ENCODE peak calls at places on chromosomes 11 and 22, in seven cellular contexts. A is HFF-Myc, X is IMR-90, Y is PC-3, V is fibroblast of villous mesenchyme, W is B cell, D is endothelial cell. T is an unnamed sample.

GRCh38 chr11:79253280-79253679 is 187.6 kb downstream of the TENM4 start:
- DNase-seq in D (no peak), A (no peak), W (no peak), V (no peak), Y (no peak), X (no peak), T (no peak)

GRCh38 chr11:120224872-120225371 is 14.1 kb downstream of the OAF start:
- DNase-seq in A (no peak), D (no peak), Y (no peak), V (no peak), X (no peak), W (no peak), T (no peak)

GRCh38 chr11:77184136-77184860 is 56.3 kb downstream of the MYO7A start:
- DNase-seq in Y (no peak), X (no peak), W (no peak), D (no peak), V (no peak), A (no peak), T (no peak)

GRCh38 chr11:121476379-121477032 is 23.7 kb upstream of the SORL1-AS1 start:
- DNase-seq in W (no peak), A (no peak), D (no peak), X (no peak), Y (peak), V (no peak), T (no peak)

GRCh38 chr22:25375683-25376082 is 156.2 kb downstream of the CRYBB2 start:
- DNase-seq in Y (no peak), W (no peak), V (no peak), X (no peak), A (no peak), D (peak), T (no peak)

GRCh38 chr11:84163115-84163514 is 876.9 kb upstream of the CCDC90B start:
- DNase-seq in W (no peak), Y (no peak), V (no peak), A (no peak), X (no peak), D (no peak), T (no peak)

GRCh38 chr22:33756508-33756949 is 163.7 kb downstream of the LARGE1 start:
- DNase-seq in Y (no peak), V (no peak), A (no peak), X (no peak), D (no peak), W (no peak), T (no peak)

GRCh38 chr22:47351836-47352579 is 589.6 kb downstream of the TBC1D22A start:
- DNase-seq in V (no peak), W (no peak), D (no peak), X (no peak), A (no peak), Y (no peak), T (no peak)

GRCh38 chr22:31162015-31162765 is 2.2 kb downstream of the RNF185 start:
- DNase-seq in A (no peak), X (no peak), V (no peak), D (no peak), W (no peak), Y (no peak), T (peak)
- TF ChIP-seq CTCF in A (no peak), X (no peak), V (no peak), D (no peak), W (no peak), Y (no peak), T (peak)

DNA sequence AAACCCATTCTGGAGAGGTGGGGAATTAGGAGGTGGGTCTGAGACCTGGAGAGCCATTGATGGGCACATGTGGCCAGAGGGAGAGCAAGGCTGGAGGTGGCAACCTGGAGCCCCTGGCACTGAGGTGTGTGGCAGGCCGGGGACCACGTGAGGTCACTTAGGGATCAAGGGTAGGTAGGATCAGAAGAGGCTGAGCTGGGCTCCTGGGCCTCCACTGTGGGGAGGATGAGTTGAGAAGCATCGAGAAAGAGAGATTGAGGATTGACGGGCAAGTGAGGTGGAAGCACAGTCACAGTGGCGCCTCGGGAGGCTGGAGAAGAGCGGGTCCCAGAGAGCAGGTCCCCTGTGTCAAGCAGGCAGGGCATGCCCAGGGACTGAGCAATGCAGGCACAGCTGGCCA is 4.1 kb downstream of the GNAZ start:
- DNase-seq in X (no peak), A (no peak), V (no peak), D (no peak), Y (no peak), W (no peak), T (no peak)
- TF ChIP-seq CTCF in X (no peak), A (no peak), V (no peak), D (no peak), Y (no peak), W (no peak), T (no peak)

DNA sequence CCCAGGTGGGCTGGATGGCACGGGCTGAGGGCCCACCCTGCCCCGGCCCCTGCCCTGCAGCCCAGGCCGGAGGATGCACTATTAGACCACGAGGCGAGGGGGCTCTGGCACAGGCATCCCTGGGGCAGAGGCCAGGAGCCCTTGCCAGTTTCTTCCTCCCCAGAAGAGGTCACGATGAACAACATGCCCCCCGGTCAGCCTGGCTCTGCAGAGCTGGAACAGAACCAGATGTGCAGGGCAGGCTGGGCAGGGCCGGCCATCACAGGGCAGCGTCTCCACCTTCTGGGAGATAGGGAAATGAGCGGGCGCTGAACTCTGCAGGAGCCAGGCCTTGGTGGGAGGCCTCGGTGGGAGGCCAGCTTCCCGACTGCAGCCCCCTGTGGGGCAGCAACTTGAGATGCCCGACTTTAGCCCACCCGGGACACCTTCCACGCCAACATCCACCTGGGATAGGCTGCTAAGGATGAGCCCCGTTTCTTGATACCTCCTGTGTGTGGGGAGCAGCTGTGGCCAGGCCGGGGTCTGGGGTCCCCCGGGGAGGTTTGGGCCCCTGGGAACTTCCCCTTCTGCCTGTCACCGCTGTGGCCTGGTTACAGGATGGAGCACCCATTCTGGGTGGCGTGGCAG is 21.8 kb upstream of the GNB1L start:
- DNase-seq in W (no peak), D (no peak), Y (no peak), A (no peak), X (no peak), V (no peak), T (no peak)
- TF ChIP-seq CTCF in W (no peak), D (no peak), Y (no peak), A (no peak), X (no peak), V (no peak), T (no peak)

GRCh38 chr22:28023774-28024173 is 104.7 kb upstream of the PITPNB start:
- DNase-seq in Y (no peak), X (no peak), W (no peak), A (no peak), V (no peak), D (no peak), T (no peak)
- TF ChIP-seq CTCF in Y (no peak), X (no peak), W (no peak), A (no peak), V (no peak), D (no peak), T (no peak)

T was measured in choroid plexus epithelial cell.